ENCODE peak calls at places on chromosomes 16 and 17, in ten cellular contexts. One of them, this sample, is unnamed.

GRCh38 chr17:40615295-40615988 is 32.2 kb downstream of the SMARCE1 start:
- DNase-seq in Right ventricle myocardium inferior: no peak
- DNase-seq in CD8-positive, alpha-beta memory T cell: peak
- DNase-seq in KBM-7: peak
- DNase-seq in NCI-H2081: peak
- DNase-seq in stimulated activated CD8-positive, alpha-beta memory T cell treated with anti-CD3 and anti-CD28 coated beads, Interleukin-15, amount 100 ng/mL, for 1 hour: no peak
- DNase-seq in neural crest cell: no peak
- DNase-seq in mucosa of gallbladder: peak
- DNase-seq in T-helper 9 cell: no peak
- DNase-seq in epithelial cell of esophagus: peak
- DNase-seq in this sample: peak

GRCh38 chr17:49554694-49555494 is 20.8 kb upstream of the NXPH3 start:
- DNase-seq in Right ventricle myocardium inferior: peak
- DNase-seq in CD8-positive, alpha-beta memory T cell: no peak
- DNase-seq in KBM-7: no peak
- DNase-seq in NCI-H2081: no peak
- DNase-seq in stimulated activated CD8-positive, alpha-beta memory T cell treated with anti-CD3 and anti-CD28 coated beads, Interleukin-15, amount 100 ng/mL, for 1 hour: no peak
- DNase-seq in neural crest cell: no peak
- DNase-seq in mucosa of gallbladder: no peak
- DNase-seq in T-helper 9 cell: no peak
- DNase-seq in epithelial cell of esophagus: no peak
- DNase-seq in this sample: peak

GRCh38 chr17:39219647-39220154 is 6.0 kb downstream of the STAC2 start:
- DNase-seq in Right ventricle myocardium inferior: no peak
- DNase-seq in CD8-positive, alpha-beta memory T cell: no peak
- DNase-seq in KBM-7: no peak
- DNase-seq in NCI-H2081: no peak
- DNase-seq in stimulated activated CD8-positive, alpha-beta memory T cell treated with anti-CD3 and anti-CD28 coated beads, Interleukin-15, amount 100 ng/mL, for 1 hour: no peak
- DNase-seq in neural crest cell: no peak
- DNase-seq in mucosa of gallbladder: no peak
- DNase-seq in T-helper 9 cell: no peak
- DNase-seq in epithelial cell of esophagus: no peak
- DNase-seq in this sample: no peak

GRCh38 chr16:72990003-72990521 is 57.9 kb downstream of the ZFHX3 start:
- DNase-seq in Right ventricle myocardium inferior: no peak
- DNase-seq in CD8-positive, alpha-beta memory T cell: no peak
- DNase-seq in KBM-7: peak
- DNase-seq in NCI-H2081: no peak
- DNase-seq in stimulated activated CD8-positive, alpha-beta memory T cell treated with anti-CD3 and anti-CD28 coated beads, Interleukin-15, amount 100 ng/mL, for 1 hour: no peak
- DNase-seq in neural crest cell: no peak
- DNase-seq in mucosa of gallbladder: no peak
- DNase-seq in T-helper 9 cell: no peak
- DNase-seq in epithelial cell of esophagus: peak
- DNase-seq in this sample: no peak

GRCh38 chr16:65195998-65196397 is 74.1 kb upstream of the CDH11 start:
- DNase-seq in Right ventricle myocardium inferior: no peak
- DNase-seq in CD8-positive, alpha-beta memory T cell: no peak
- DNase-seq in KBM-7: no peak
- DNase-seq in NCI-H2081: no peak
- DNase-seq in stimulated activated CD8-positive, alpha-beta memory T cell treated with anti-CD3 and anti-CD28 coated beads, Interleukin-15, amount 100 ng/mL, for 1 hour: no peak
- DNase-seq in neural crest cell: no peak
- DNase-seq in mucosa of gallbladder: no peak
- DNase-seq in T-helper 9 cell: no peak
- DNase-seq in epithelial cell of esophagus: no peak
- DNase-seq in this sample: no peak

GRCh38 chr17:49548506-49549310 is 27.0 kb upstream of the NXPH3 start:
- DNase-seq in Right ventricle myocardium inferior: peak
- DNase-seq in CD8-positive, alpha-beta memory T cell: no peak
- DNase-seq in KBM-7: peak
- DNase-seq in NCI-H2081: peak
- DNase-seq in stimulated activated CD8-positive, alpha-beta memory T cell treated with anti-CD3 and anti-CD28 coated beads, Interleukin-15, amount 100 ng/mL, for 1 hour: no peak
- DNase-seq in neural crest cell: no peak
- DNase-seq in mucosa of gallbladder: no peak
- DNase-seq in T-helper 9 cell: no peak
- DNase-seq in epithelial cell of esophagus: peak
- DNase-seq in this sample: no peak

GRCh38 chr17:19781488-19782458 is 33.7 kb upstream of the ALDH3A1 start:
- DNase-seq in Right ventricle myocardium inferior: no peak
- DNase-seq in CD8-positive, alpha-beta memory T cell: no peak
- DNase-seq in KBM-7: no peak
- DNase-seq in NCI-H2081: no peak
- DNase-seq in stimulated activated CD8-positive, alpha-beta memory T cell treated with anti-CD3 and anti-CD28 coated beads, Interleukin-15, amount 100 ng/mL, for 1 hour: no peak
- DNase-seq in neural crest cell: no peak
- DNase-seq in mucosa of gallbladder: no peak
- DNase-seq in T-helper 9 cell: no peak
- DNase-seq in epithelial cell of esophagus: no peak
- DNase-seq in this sample: no peak

GRCh38 chr17:64128787-64129514 is 993 bp downstream of the ERN1 start:
- DNase-seq in Right ventricle myocardium inferior: no peak
- DNase-seq in CD8-positive, alpha-beta memory T cell: no peak
- DNase-seq in KBM-7: no peak
- DNase-seq in NCI-H2081: no peak
- DNase-seq in stimulated activated CD8-positive, alpha-beta memory T cell treated with anti-CD3 and anti-CD28 coated beads, Interleukin-15, amount 100 ng/mL, for 1 hour: no peak
- DNase-seq in neural crest cell: no peak
- DNase-seq in mucosa of gallbladder: peak
- DNase-seq in T-helper 9 cell: no peak
- DNase-seq in epithelial cell of esophagus: peak
- DNase-seq in this sample: no peak

GRCh38 chr17:54754560-54754959 is 146.1 kb upstream of the TOM1L1 start:
- DNase-seq in Right ventricle myocardium inferior: no peak
- DNase-seq in CD8-positive, alpha-beta memory T cell: no peak
- DNase-seq in KBM-7: peak
- DNase-seq in NCI-H2081: peak
- DNase-seq in stimulated activated CD8-positive, alpha-beta memory T cell treated with anti-CD3 and anti-CD28 coated beads, Interleukin-15, amount 100 ng/mL, for 1 hour: no peak
- DNase-seq in neural crest cell: no peak
- DNase-seq in mucosa of gallbladder: no peak
- DNase-seq in T-helper 9 cell: no peak
- DNase-seq in epithelial cell of esophagus: no peak
- DNase-seq in this sample: no peak

GRCh38 chr16:27972500-27972899 is 91.0 kb downstream of the GSG1L start:
- DNase-seq in Right ventricle myocardium inferior: no peak
- DNase-seq in CD8-positive, alpha-beta memory T cell: peak
- DNase-seq in KBM-7: peak
- DNase-seq in NCI-H2081: no peak
- DNase-seq in stimulated activated CD8-positive, alpha-beta memory T cell treated with anti-CD3 and anti-CD28 coated beads, Interleukin-15, amount 100 ng/mL, for 1 hour: peak
- DNase-seq in neural crest cell: no peak
- DNase-seq in mucosa of gallbladder: peak
- DNase-seq in T-helper 9 cell: peak
- DNase-seq in epithelial cell of esophagus: peak
- DNase-seq in this sample: no peak

GRCh38 chr17:43701318-43701743 is 39.6 kb upstream of the MEOX1 start:
- DNase-seq in Right ventricle myocardium inferior: no peak
- DNase-seq in CD8-positive, alpha-beta memory T cell: peak
- DNase-seq in KBM-7: peak
- DNase-seq in NCI-H2081: no peak
- DNase-seq in stimulated activated CD8-positive, alpha-beta memory T cell treated with anti-CD3 and anti-CD28 coated beads, Interleukin-15, amount 100 ng/mL, for 1 hour: no peak
- DNase-seq in neural crest cell: no peak
- DNase-seq in mucosa of gallbladder: no peak
- DNase-seq in T-helper 9 cell: no peak
- DNase-seq in epithelial cell of esophagus: peak
- DNase-seq in this sample: no peak

GRCh38 chr17:75231071-75231470 is 25.6 kb downstream of the NUP85 start:
- DNase-seq in Right ventricle myocardium inferior: no peak
- DNase-seq in CD8-positive, alpha-beta memory T cell: no peak
- DNase-seq in KBM-7: no peak
- DNase-seq in NCI-H2081: no peak
- DNase-seq in stimulated activated CD8-positive, alpha-beta memory T cell treated with anti-CD3 and anti-CD28 coated beads, Interleukin-15, amount 100 ng/mL, for 1 hour: no peak
- DNase-seq in neural crest cell: no peak
- DNase-seq in mucosa of gallbladder: no peak
- DNase-seq in T-helper 9 cell: no peak
- DNase-seq in epithelial cell of esophagus: no peak
- DNase-seq in this sample: peak

GRCh38 chr17:19244796-19245195 is 7.6 kb downstream of the EPN2 start:
- DNase-seq in Right ventricle myocardium inferior: no peak
- DNase-seq in CD8-positive, alpha-beta memory T cell: no peak
- DNase-seq in KBM-7: no peak
- DNase-seq in NCI-H2081: peak
- DNase-seq in stimulated activated CD8-positive, alpha-beta memory T cell treated with anti-CD3 and anti-CD28 coated beads, Interleukin-15, amount 100 ng/mL, for 1 hour: no peak
- DNase-seq in neural crest cell: no peak
- DNase-seq in mucosa of gallbladder: no peak
- DNase-seq in T-helper 9 cell: no peak
- DNase-seq in epithelial cell of esophagus: no peak
- DNase-seq in this sample: no peak

GRCh38 chr16:4820652-4821051 is 18.2 kb upstream of the ROGDI start:
- DNase-seq in Right ventricle myocardium inferior: no peak
- DNase-seq in CD8-positive, alpha-beta memory T cell: no peak
- DNase-seq in KBM-7: no peak
- DNase-seq in NCI-H2081: no peak
- DNase-seq in stimulated activated CD8-positive, alpha-beta memory T cell treated with anti-CD3 and anti-CD28 coated beads, Interleukin-15, amount 100 ng/mL, for 1 hour: no peak
- DNase-seq in neural crest cell: no peak
- DNase-seq in mucosa of gallbladder: no peak
- DNase-seq in T-helper 9 cell: no peak
- DNase-seq in epithelial cell of esophagus: no peak
- DNase-seq in this sample: no peak

GRCh38 chr16:59886021-59886420 is 1151.9 kb upstream of the GOT2 start:
- DNase-seq in Right ventricle myocardium inferior: no peak
- DNase-seq in CD8-positive, alpha-beta memory T cell: no peak
- DNase-seq in KBM-7: no peak
- DNase-seq in NCI-H2081: no peak
- DNase-seq in stimulated activated CD8-positive, alpha-beta memory T cell treated with anti-CD3 and anti-CD28 coated beads, Interleukin-15, amount 100 ng/mL, for 1 hour: no peak
- DNase-seq in neural crest cell: no peak
- DNase-seq in mucosa of gallbladder: peak
- DNase-seq in T-helper 9 cell: no peak
- DNase-seq in epithelial cell of esophagus: peak
- DNase-seq in this sample: no peak

GRCh38 chr16:86457621-86458456 is 52.5 kb upstream of the FOXF1 start:
- DNase-seq in Right ventricle myocardium inferior: no peak
- DNase-seq in CD8-positive, alpha-beta memory T cell: no peak
- DNase-seq in KBM-7: no peak
- DNase-seq in NCI-H2081: no peak
- DNase-seq in stimulated activated CD8-positive, alpha-beta memory T cell treated with anti-CD3 and anti-CD28 coated beads, Interleukin-15, amount 100 ng/mL, for 1 hour: no peak
- DNase-seq in neural crest cell: no peak
- DNase-seq in mucosa of gallbladder: peak
- DNase-seq in T-helper 9 cell: no peak
- DNase-seq in epithelial cell of esophagus: no peak
- DNase-seq in this sample: peak

GRCh38 chr16:3835089-3835602 is 45.4 kb downstream of the CREBBP start:
- DNase-seq in Right ventricle myocardium inferior: no peak
- DNase-seq in CD8-positive, alpha-beta memory T cell: no peak
- DNase-seq in KBM-7: no peak
- DNase-seq in NCI-H2081: no peak
- DNase-seq in stimulated activated CD8-positive, alpha-beta memory T cell treated with anti-CD3 and anti-CD28 coated beads, Interleukin-15, amount 100 ng/mL, for 1 hour: no peak
- DNase-seq in neural crest cell: no peak
- DNase-seq in mucosa of gallbladder: no peak
- DNase-seq in T-helper 9 cell: no peak
- DNase-seq in epithelial cell of esophagus: no peak
- DNase-seq in this sample: no peak

GRCh38 chr16:27238591-27238990 is 30.0 kb downstream of the NSMCE1 start:
- DNase-seq in Right ventricle myocardium inferior: no peak
- DNase-seq in CD8-positive, alpha-beta memory T cell: no peak
- DNase-seq in KBM-7: no peak
- DNase-seq in NCI-H2081: no peak
- DNase-seq in stimulated activated CD8-positive, alpha-beta memory T cell treated with anti-CD3 and anti-CD28 coated beads, Interleukin-15, amount 100 ng/mL, for 1 hour: no peak
- DNase-seq in neural crest cell: no peak
- DNase-seq in mucosa of gallbladder: no peak
- DNase-seq in T-helper 9 cell: no peak
- DNase-seq in epithelial cell of esophagus: no peak
- DNase-seq in this sample: peak

GRCh38 chr17:76246080-76247066 is 6.1 kb upstream of the RNF157 start:
- DNase-seq in Right ventricle myocardium inferior: no peak
- DNase-seq in CD8-positive, alpha-beta memory T cell: no peak
- DNase-seq in KBM-7: peak
- DNase-seq in NCI-H2081: no peak
- DNase-seq in stimulated activated CD8-positive, alpha-beta memory T cell treated with anti-CD3 and anti-CD28 coated beads, Interleukin-15, amount 100 ng/mL, for 1 hour: no peak
- DNase-seq in neural crest cell: no peak
- DNase-seq in mucosa of gallbladder: no peak
- DNase-seq in T-helper 9 cell: no peak
- DNase-seq in epithelial cell of esophagus: no peak
- DNase-seq in this sample: peak

GRCh38 chr17:7988750-7989178 is 13.7 kb upstream of the GUCY2D start:
- DNase-seq in Right ventricle myocardium inferior: no peak
- DNase-seq in CD8-positive, alpha-beta memory T cell: peak
- DNase-seq in KBM-7: peak
- DNase-seq in NCI-H2081: peak
- DNase-seq in stimulated activated CD8-positive, alpha-beta memory T cell treated with anti-CD3 and anti-CD28 coated beads, Interleukin-15, amount 100 ng/mL, for 1 hour: peak
- DNase-seq in neural crest cell: peak
- DNase-seq in mucosa of gallbladder: peak
- DNase-seq in T-helper 9 cell: no peak
- DNase-seq in epithelial cell of esophagus: peak
- DNase-seq in this sample: no peak

GRCh38 chr16:56382901-56383355 is 42.4 kb downstream of the AMFR start:
- DNase-seq in Right ventricle myocardium inferior: no peak
- DNase-seq in CD8-positive, alpha-beta memory T cell: no peak
- DNase-seq in KBM-7: no peak
- DNase-seq in NCI-H2081: no peak
- DNase-seq in stimulated activated CD8-positive, alpha-beta memory T cell treated with anti-CD3 and anti-CD28 coated beads, Interleukin-15, amount 100 ng/mL, for 1 hour: no peak
- DNase-seq in neural crest cell: no peak
- DNase-seq in mucosa of gallbladder: peak
- DNase-seq in T-helper 9 cell: no peak
- DNase-seq in epithelial cell of esophagus: peak
- DNase-seq in this sample: no peak

GRCh38 chr17:48181653-48182052 is 74.1 kb downstream of the SNX11 start:
- DNase-seq in Right ventricle myocardium inferior: no peak
- DNase-seq in CD8-positive, alpha-beta memory T cell: no peak
- DNase-seq in KBM-7: no peak
- DNase-seq in NCI-H2081: peak
- DNase-seq in stimulated activated CD8-positive, alpha-beta memory T cell treated with anti-CD3 and anti-CD28 coated beads, Interleukin-15, amount 100 ng/mL, for 1 hour: no peak
- DNase-seq in neural crest cell: no peak
- DNase-seq in mucosa of gallbladder: no peak
- DNase-seq in T-helper 9 cell: no peak
- DNase-seq in epithelial cell of esophagus: peak
- DNase-seq in this sample: no peak

GRCh38 chr16:57672416-57672815 is 4.3 kb downstream of the ADGRG3 start:
- DNase-seq in Right ventricle myocardium inferior: no peak
- DNase-seq in CD8-positive, alpha-beta memory T cell: no peak
- DNase-seq in KBM-7: no peak
- DNase-seq in NCI-H2081: no peak
- DNase-seq in stimulated activated CD8-positive, alpha-beta memory T cell treated with anti-CD3 and anti-CD28 coated beads, Interleukin-15, amount 100 ng/mL, for 1 hour: no peak
- DNase-seq in neural crest cell: no peak
- DNase-seq in mucosa of gallbladder: no peak
- DNase-seq in T-helper 9 cell: no peak
- DNase-seq in epithelial cell of esophagus: no peak
- DNase-seq in this sample: no peak

GRCh38 chr17:10200016-10200415 is 1.6 kb upstream of the GAS7 start:
- DNase-seq in Right ventricle myocardium inferior: no peak
- DNase-seq in CD8-positive, alpha-beta memory T cell: no peak
- DNase-seq in KBM-7: no peak
- DNase-seq in NCI-H2081: no peak
- DNase-seq in stimulated activated CD8-positive, alpha-beta memory T cell treated with anti-CD3 and anti-CD28 coated beads, Interleukin-15, amount 100 ng/mL, for 1 hour: no peak
- DNase-seq in neural crest cell: no peak
- DNase-seq in mucosa of gallbladder: no peak
- DNase-seq in T-helper 9 cell: no peak
- DNase-seq in epithelial cell of esophagus: peak
- DNase-seq in this sample: no peak

GRCh38 chr17:32240745-32241144 is 24.9 kb upstream of the RHBDL3 start:
- DNase-seq in Right ventricle myocardium inferior: no peak
- DNase-seq in CD8-positive, alpha-beta memory T cell: no peak
- DNase-seq in KBM-7: no peak
- DNase-seq in NCI-H2081: no peak
- DNase-seq in stimulated activated CD8-positive, alpha-beta memory T cell treated with anti-CD3 and anti-CD28 coated beads, Interleukin-15, amount 100 ng/mL, for 1 hour: no peak
- DNase-seq in neural crest cell: no peak
- DNase-seq in mucosa of gallbladder: no peak
- DNase-seq in T-helper 9 cell: no peak
- DNase-seq in epithelial cell of esophagus: peak
- DNase-seq in this sample: peak